ENCODE peak calls at places on chromosomes 11 and 22, in five cellular contexts. One of them, this sample, is unnamed.
A peak's percentile ranks its signal among the peaks of the same experiment; 100 is the strongest.

GRCh38 chr22:36331912-36332622 is 55.7 kb downstream of the MYH9 start:
- DNase-seq in sigmoid colon: peak; percentile 91
- DNase-seq in effector memory CD4-positive, alpha-beta T cell: no peak
- DNase-seq in right atrium auricular region: peak; percentile 85
- DNase-seq in endodermal cell: peak; percentile 68
- DNase-seq in this sample: peak; percentile 60

GRCh38 chr11:113906038-113906437 is 1.4 kb downstream of the HTR3B start:
- DNase-seq in sigmoid colon: no peak
- DNase-seq in right atrium auricular region: no peak
- DNase-seq in effector memory CD4-positive, alpha-beta T cell: no peak
- DNase-seq in endodermal cell: peak; percentile 71
- DNase-seq in this sample: peak; percentile 56

GRCh38 chr11:279966-280761 is 2.0 kb downstream of the NLRP6 start:
- DNase-seq in endodermal cell: peak; percentile 42
- DNase-seq in sigmoid colon: peak; percentile 63
- DNase-seq in right atrium auricular region: no peak
- DNase-seq in effector memory CD4-positive, alpha-beta T cell: no peak
- DNase-seq in this sample: peak; percentile 65

GRCh38 chr11:44596541-44597276 is 31.2 kb downstream of the CD82 start:
- DNase-seq in sigmoid colon: no peak
- DNase-seq in endodermal cell: peak; percentile 70
- DNase-seq in right atrium auricular region: no peak
- DNase-seq in effector memory CD4-positive, alpha-beta T cell: peak; percentile 72
- DNase-seq in this sample: no peak

GRCh38 chr11:83972536-83972935 is 686.4 kb upstream of the CCDC90B start:
- DNase-seq in endodermal cell: no peak
- DNase-seq in right atrium auricular region: no peak
- DNase-seq in effector memory CD4-positive, alpha-beta T cell: no peak
- DNase-seq in sigmoid colon: no peak
- DNase-seq in this sample: no peak

GRCh38 chr11:63951779-63952536 is 13.2 kb downstream of the NAA40 start:
- DNase-seq in sigmoid colon: no peak
- DNase-seq in endodermal cell: no peak
- DNase-seq in effector memory CD4-positive, alpha-beta T cell: no peak
- DNase-seq in right atrium auricular region: no peak
- DNase-seq in this sample: no peak

GRCh38 chr11:13720940-13721339 is 52.5 kb downstream of the FAR1 start:
- DNase-seq in endodermal cell: no peak
- DNase-seq in effector memory CD4-positive, alpha-beta T cell: no peak
- DNase-seq in sigmoid colon: no peak
- DNase-seq in right atrium auricular region: no peak
- DNase-seq in this sample: no peak

GRCh38 chr11:24932110-24933000 is 435.5 kb downstream of the LUZP2 start:
- DNase-seq in right atrium auricular region: no peak
- DNase-seq in endodermal cell: no peak
- DNase-seq in effector memory CD4-positive, alpha-beta T cell: no peak
- DNase-seq in sigmoid colon: no peak
- DNase-seq in this sample: no peak

GRCh38 chr11:81497202-81497804 is 1236.4 kb downstream of the FAM181B start:
- DNase-seq in effector memory CD4-positive, alpha-beta T cell: no peak
- DNase-seq in endodermal cell: peak; percentile 49
- DNase-seq in right atrium auricular region: no peak
- DNase-seq in sigmoid colon: no peak
- DNase-seq in this sample: peak; percentile 1

GRCh38 chr11:292211-293121 is 3.5 kb downstream of the PGGHG start:
- DNase-seq in effector memory CD4-positive, alpha-beta T cell: no peak
- DNase-seq in endodermal cell: peak; percentile 34
- DNase-seq in sigmoid colon: peak; percentile 60
- DNase-seq in right atrium auricular region: no peak
- DNase-seq in this sample: peak; percentile 30

GRCh38 chr22:31625661-31626426 is 36.2 kb downstream of the PISD start:
- DNase-seq in effector memory CD4-positive, alpha-beta T cell: no peak
- DNase-seq in sigmoid colon: peak; percentile 88
- DNase-seq in right atrium auricular region: no peak
- DNase-seq in endodermal cell: peak; percentile 92
- DNase-seq in this sample: peak; percentile 97

GRCh38 chr22:49775191-49776052 is 52.3 kb downstream of the BRD1 start:
- DNase-seq in right atrium auricular region: no peak
- DNase-seq in sigmoid colon: no peak
- DNase-seq in endodermal cell: no peak
- DNase-seq in effector memory CD4-positive, alpha-beta T cell: no peak
- DNase-seq in this sample: peak; percentile 56

GRCh38 chr11:69003301-69003865 is 9.7 kb downstream of the MRGPRF start:
- DNase-seq in sigmoid colon: peak; percentile 65
- DNase-seq in right atrium auricular region: no peak
- DNase-seq in endodermal cell: no peak
- DNase-seq in effector memory CD4-positive, alpha-beta T cell: no peak
- DNase-seq in this sample: no peak

GRCh38 chr11:15938362-15938725 is 418.0 kb downstream of the SOX6 start:
- DNase-seq in right atrium auricular region: no peak
- DNase-seq in sigmoid colon: no peak
- DNase-seq in endodermal cell: no peak
- DNase-seq in effector memory CD4-positive, alpha-beta T cell: no peak
- DNase-seq in this sample: no peak

GRCh38 chr11:124297921-124298320 is 15.8 kb downstream of the OR8D1 start:
- DNase-seq in effector memory CD4-positive, alpha-beta T cell: no peak
- DNase-seq in sigmoid colon: no peak
- DNase-seq in right atrium auricular region: no peak
- DNase-seq in endodermal cell: no peak
- DNase-seq in this sample: no peak

GRCh38 chr11:60927061-60927592 is 2.9 kb downstream of the TMEM132A start:
- DNase-seq in right atrium auricular region: no peak
- DNase-seq in endodermal cell: no peak
- DNase-seq in sigmoid colon: no peak
- DNase-seq in effector memory CD4-positive, alpha-beta T cell: no peak
- DNase-seq in this sample: no peak

GRCh38 chr11:121514401-121514981 is 61.7 kb upstream of the SORL1-AS1 start:
- DNase-seq in endodermal cell: no peak
- DNase-seq in right atrium auricular region: no peak
- DNase-seq in effector memory CD4-positive, alpha-beta T cell: no peak
- DNase-seq in sigmoid colon: no peak
- DNase-seq in this sample: no peak

GRCh38 chr11:10725114-10725906 is 25.7 kb upstream of the CTR9 start:
- DNase-seq in right atrium auricular region: no peak
- DNase-seq in sigmoid colon: no peak
- DNase-seq in endodermal cell: no peak
- DNase-seq in effector memory CD4-positive, alpha-beta T cell: no peak
- DNase-seq in this sample: no peak

GRCh38 chr22:26737262-26737661 is 79.9 kb downstream of the MIAT start:
- DNase-seq in endodermal cell: no peak
- DNase-seq in sigmoid colon: no peak
- DNase-seq in effector memory CD4-positive, alpha-beta T cell: no peak
- DNase-seq in right atrium auricular region: no peak
- DNase-seq in this sample: no peak

GRCh38 chr11:65598258-65598699 is 2.7 kb upstream of the KCNK7 start:
- DNase-seq in right atrium auricular region: no peak
- DNase-seq in sigmoid colon: no peak
- DNase-seq in effector memory CD4-positive, alpha-beta T cell: no peak
- DNase-seq in endodermal cell: no peak
- DNase-seq in this sample: no peak

GRCh38 chr22:28146401-28147304 is 227.6 kb upstream of the PITPNB start:
- DNase-seq in sigmoid colon: no peak
- DNase-seq in endodermal cell: no peak
- DNase-seq in effector memory CD4-positive, alpha-beta T cell: no peak
- DNase-seq in right atrium auricular region: no peak
- DNase-seq in this sample: no peak

GRCh38 chr22:36191106-36191836 is 10.3 kb downstream of the APOL4 start:
- DNase-seq in endodermal cell: peak; percentile 13
- DNase-seq in effector memory CD4-positive, alpha-beta T cell: no peak
- DNase-seq in right atrium auricular region: peak; percentile 80
- DNase-seq in sigmoid colon: peak; percentile 93
- DNase-seq in this sample: no peak

GRCh38 chr11:47269002-47269828 is 718 bp upstream of the MADD start:
- DNase-seq in endodermal cell: peak; percentile 96
- DNase-seq in right atrium auricular region: peak; percentile 86
- DNase-seq in effector memory CD4-positive, alpha-beta T cell: peak; percentile 75
- DNase-seq in sigmoid colon: peak; percentile 97
- DNase-seq in this sample: peak; percentile 98

GRCh38 chr11:32450372-32450771 is 15.0 kb upstream of the WT1 start:
- DNase-seq in endodermal cell: no peak
- DNase-seq in effector memory CD4-positive, alpha-beta T cell: no peak
- DNase-seq in right atrium auricular region: no peak
- DNase-seq in sigmoid colon: no peak
- DNase-seq in this sample: no peak

GRCh38 chr11:2189938-2190669 is 18.5 kb upstream of the TH start:
- DNase-seq in endodermal cell: no peak
- DNase-seq in effector memory CD4-positive, alpha-beta T cell: no peak
- DNase-seq in right atrium auricular region: no peak
- DNase-seq in sigmoid colon: no peak
- DNase-seq in this sample: no peak

GRCh38 chr11:95231881-95232605 is 1.0 kb upstream of the SESN3 start:
- DNase-seq in endodermal cell: peak; percentile 88
- DNase-seq in sigmoid colon: peak; percentile 86
- DNase-seq in right atrium auricular region: peak; percentile 82
- DNase-seq in effector memory CD4-positive, alpha-beta T cell: peak; percentile 54
- DNase-seq in this sample: peak; percentile 47

GRCh38 chr22:41521166-41521565 is 23.1 kb downstream of the POLR3H start:
- DNase-seq in sigmoid colon: no peak
- DNase-seq in right atrium auricular region: no peak
- DNase-seq in effector memory CD4-positive, alpha-beta T cell: no peak
- DNase-seq in endodermal cell: no peak
- DNase-seq in this sample: no peak
- H3K4me3 ChIP-seq in sigmoid colon: no peak overlapping the region
- H3K4me3 ChIP-seq in right atrium auricular region: no peak overlapping the region
- H3K4me3 ChIP-seq in effector memory CD4-positive, alpha-beta T cell: no peak overlapping the region
- H3K4me3 ChIP-seq in endodermal cell: no peak overlapping the region
- H3K4me3 ChIP-seq in this sample: no peak overlapping the region

GRCh38 chr22:45672564-45673481 is 1.2 kb downstream of the ATXN10 start:
- DNase-seq in right atrium auricular region: no peak
- DNase-seq in sigmoid colon: no peak
- DNase-seq in effector memory CD4-positive, alpha-beta T cell: no peak
- DNase-seq in endodermal cell: no peak
- DNase-seq in this sample: no peak

GRCh38 chr22:45678961-45679912 is 7.6 kb downstream of the ATXN10 start:
- DNase-seq in right atrium auricular region: no peak
- DNase-seq in endodermal cell: no peak
- DNase-seq in effector memory CD4-positive, alpha-beta T cell: no peak
- DNase-seq in sigmoid colon: no peak
- DNase-seq in this sample: no peak

GRCh38 chr22:45677060-45677459 is 5.4 kb downstream of the ATXN10 start:
- DNase-seq in right atrium auricular region: no peak
- DNase-seq in endodermal cell: no peak
- DNase-seq in effector memory CD4-positive, alpha-beta T cell: no peak
- DNase-seq in sigmoid colon: no peak
- DNase-seq in this sample: no peak

GRCh38 chr22:45673482-45674175 is 2.0 kb downstream of the ATXN10 start:
- DNase-seq in endodermal cell: no peak
- DNase-seq in effector memory CD4-positive, alpha-beta T cell: no peak
- DNase-seq in right atrium auricular region: no peak
- DNase-seq in sigmoid colon: no peak
- DNase-seq in this sample: no peak

GRCh38 chr22:45676024-45676423 is 4.4 kb downstream of the ATXN10 start:
- DNase-seq in endodermal cell: no peak
- DNase-seq in right atrium auricular region: no peak
- DNase-seq in sigmoid colon: no peak
- DNase-seq in effector memory CD4-positive, alpha-beta T cell: no peak
- DNase-seq in this sample: no peak
- H3K27me3 ChIP-seq in endodermal cell: no peaks in the 10 kb centered on the region
- H3K27me3 ChIP-seq in right atrium auricular region: no peaks in the 10 kb centered on the region
- H3K27me3 ChIP-seq in sigmoid colon: no peaks in the 10 kb centered on the region
- H3K27me3 ChIP-seq in effector memory CD4-positive, alpha-beta T cell: no peaks in the 10 kb centered on the region
- H3K27me3 ChIP-seq in this sample: no peaks in the 10 kb centered on the region

GRCh38 chr22:47089374-47089773 is 326.9 kb downstream of the TBC1D22A start:
- DNase-seq in sigmoid colon: no peak
- DNase-seq in right atrium auricular region: no peak
- DNase-seq in effector memory CD4-positive, alpha-beta T cell: no peak
- DNase-seq in endodermal cell: no peak
- DNase-seq in this sample: no peak

GRCh38 chr22:47091921-47092700 is 329.7 kb downstream of the TBC1D22A start:
- DNase-seq in right atrium auricular region: no peak
- DNase-seq in endodermal cell: no peak
- DNase-seq in sigmoid colon: no peak
- DNase-seq in effector memory CD4-positive, alpha-beta T cell: no peak
- DNase-seq in this sample: no peak

GRCh38 chr22:47091241-47091691 is 328.8 kb downstream of the TBC1D22A start:
- DNase-seq in sigmoid colon: no peak
- DNase-seq in endodermal cell: no peak
- DNase-seq in effector memory CD4-positive, alpha-beta T cell: no peak
- DNase-seq in right atrium auricular region: no peak
- DNase-seq in this sample: peak; percentile 62

GRCh38 chr22:47089796-47090460 is 327.5 kb downstream of the TBC1D22A start:
- DNase-seq in right atrium auricular region: no peak
- DNase-seq in effector memory CD4-positive, alpha-beta T cell: no peak
- DNase-seq in sigmoid colon: no peak
- DNase-seq in endodermal cell: no peak
- DNase-seq in this sample: peak; percentile 43

DNA sequence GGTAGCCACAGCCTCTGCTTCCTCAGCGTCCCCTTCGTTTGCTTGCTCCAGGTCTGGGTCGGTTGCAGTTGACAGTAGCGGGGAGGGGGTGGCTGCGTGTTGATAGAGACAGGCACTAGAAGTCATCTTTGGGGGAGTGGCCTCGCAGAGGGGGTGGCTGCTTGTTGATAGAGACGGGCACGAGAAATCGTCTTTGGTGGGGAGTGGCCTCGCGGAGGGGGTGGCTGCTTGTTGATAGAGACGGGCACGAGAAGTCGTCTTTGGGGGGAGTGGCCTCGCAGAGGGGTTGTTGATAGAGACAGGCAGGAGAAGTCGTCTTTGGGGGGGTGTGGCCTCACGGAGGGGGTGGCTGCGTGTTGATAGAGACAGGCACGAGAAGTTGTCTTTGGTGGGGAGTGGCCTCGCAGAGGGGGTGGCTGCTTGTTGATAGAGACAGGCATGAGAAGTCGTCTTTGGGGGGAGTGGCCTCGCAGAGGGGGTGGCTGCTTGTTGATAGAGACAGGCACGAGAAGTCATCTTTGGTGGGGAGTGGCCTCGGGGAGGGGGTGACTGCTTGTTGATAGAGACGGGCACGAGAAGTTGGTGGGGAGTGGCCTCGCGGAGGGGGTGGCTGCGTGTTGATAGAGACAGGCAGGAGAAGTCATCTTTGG is 328.3 kb downstream of the TBC1D22A start:
- DNase-seq in right atrium auricular region: no peak
- DNase-seq in effector memory CD4-positive, alpha-beta T cell: peak; percentile 29
- DNase-seq in endodermal cell: peak; percentile 85
- DNase-seq in sigmoid colon: no peak
- DNase-seq in this sample: peak; percentile 71
- H3K4me3 ChIP-seq in right atrium auricular region: peak overlapping the region; percentile 49
- H3K4me3 ChIP-seq in effector memory CD4-positive, alpha-beta T cell: peak overlapping the region; percentile 7
- H3K4me3 ChIP-seq in endodermal cell: peak overlapping the region; percentile 79
- H3K4me3 ChIP-seq in sigmoid colon: peak overlapping the region; percentile 49
- H3K4me3 ChIP-seq in this sample: peak overlapping the region; percentile 37

GRCh38 chr11:134475951-134476350 is 63.9 kb upstream of the B3GAT1 start:
- DNase-seq in endodermal cell: peak; percentile 35
- DNase-seq in right atrium auricular region: no peak
- DNase-seq in effector memory CD4-positive, alpha-beta T cell: no peak
- DNase-seq in sigmoid colon: no peak
- DNase-seq in this sample: no peak

GRCh38 chr11:134477486-134477885 is 65.4 kb upstream of the B3GAT1 start:
- DNase-seq in effector memory CD4-positive, alpha-beta T cell: no peak
- DNase-seq in right atrium auricular region: no peak
- DNase-seq in sigmoid colon: no peak
- DNase-seq in endodermal cell: no peak
- DNase-seq in this sample: peak; percentile 69

GRCh38 chr11:134476435-134477021 is 64.5 kb upstream of the B3GAT1 start:
- DNase-seq in right atrium auricular region: no peak
- DNase-seq in effector memory CD4-positive, alpha-beta T cell: no peak
- DNase-seq in endodermal cell: peak; percentile 91
- DNase-seq in sigmoid colon: no peak
- DNase-seq in this sample: peak; percentile 90

GRCh38 chr11:134474070-134474860 is 62.2 kb upstream of the B3GAT1 start:
- DNase-seq in endodermal cell: peak; percentile 23
- DNase-seq in sigmoid colon: no peak
- DNase-seq in effector memory CD4-positive, alpha-beta T cell: no peak
- DNase-seq in right atrium auricular region: no peak
- DNase-seq in this sample: no peak

GRCh38 chr11:134474942-134475341 is 62.9 kb upstream of the B3GAT1 start:
- DNase-seq in endodermal cell: peak; percentile 31
- DNase-seq in right atrium auricular region: no peak
- DNase-seq in sigmoid colon: no peak
- DNase-seq in effector memory CD4-positive, alpha-beta T cell: no peak
- DNase-seq in this sample: no peak
- H3K27me3 ChIP-seq in endodermal cell: peaks cover 23% of the 10 kb centered on the region
- H3K27me3 ChIP-seq in right atrium auricular region: no peaks in the 10 kb centered on the region
- H3K27me3 ChIP-seq in sigmoid colon: no peaks in the 10 kb centered on the region
- H3K27me3 ChIP-seq in effector memory CD4-positive, alpha-beta T cell: peaks cover 4% of the 10 kb centered on the region
- H3K27me3 ChIP-seq in this sample: no peaks in the 10 kb centered on the region

This sample was measured in H7.